ENCODE peak calls at places on chromosomes 2 and 18, in nine cellular contexts. K is vagina, J is stomach, P is GM12891, W is SK-N-SH, M is transverse colon, A is sigmoid colon, F is HCT116, Q is endothelial cell of umbilical vein. I is an unnamed sample.

GRCh38 chr2:28976584-28976983 is 4.5 kb upstream of the TOGARAM2 start:
- DNase-seq in K (no peak), J (no peak), P (no peak), W (no peak), M (no peak), A (peak), F (no peak), Q (no peak), I (no peak)

GRCh38 chr2:234292955-234293228 is 204.0 kb downstream of the ARL4C start:
- DNase-seq in K (no peak), J (no peak), P (no peak), W (no peak), M (no peak), A (no peak), F (no peak), Q (no peak), I (no peak)

GRCh38 chr2:20322527-20323300 is 27.9 kb downstream of the PUM2 start:
- DNase-seq in K (no peak), J (no peak), P (no peak), W (no peak), M (no peak), A (no peak), F (no peak), Q (peak), I (no peak)

GRCh38 chr2:230738391-230738811 is 25.8 kb downstream of the CAB39 start:
- DNase-seq in K (no peak), J (no peak), P (no peak), W (no peak), M (no peak), A (no peak), F (no peak), Q (peak), I (no peak)

GRCh38 chr2:36569267-36569860 is 28.6 kb downstream of the FEZ2 start:
- DNase-seq in K (no peak), J (no peak), P (no peak), W (no peak), M (no peak), A (no peak), F (no peak), Q (peak), I (no peak)

GRCh38 chr2:30382995-30383394 is 64.1 kb upstream of the LCLAT1 start:
- DNase-seq in K (no peak), J (no peak), P (no peak), W (no peak), M (no peak), A (no peak), F (no peak), Q (no peak), I (no peak)

GRCh38 chr2:37355735-37356134 is 11.3 kb downstream of the QPCT start:
- DNase-seq in K (no peak), J (no peak), P (no peak), W (no peak), M (peak), A (no peak), F (no peak), Q (no peak), I (no peak)

GRCh38 chr2:134429886-134430285 is 176.0 kb downstream of the MGAT5 start:
- DNase-seq in K (no peak), J (no peak), P (no peak), W (no peak), M (no peak), A (no peak), F (no peak), Q (no peak), I (no peak)

GRCh38 chr2:170139276-170139967 is 38.5 kb upstream of the MYO3B start:
- DNase-seq in K (no peak), J (no peak), P (no peak), W (no peak), M (no peak), A (no peak), F (no peak), Q (no peak), I (no peak)

GRCh38 chr18:67410671-67411070 is 105.8 kb downstream of the DSEL start:
- DNase-seq in K (no peak), J (no peak), P (no peak), W (no peak), M (no peak), A (no peak), F (no peak), Q (no peak), I (no peak)

GRCh38 chr2:40004336-40004735 is 225.3 kb upstream of the THUMPD2 start:
- DNase-seq in K (no peak), J (no peak), P (no peak), W (no peak), M (no peak), A (no peak), F (no peak), Q (no peak), I (no peak)

GRCh38 chr2:67865871-67866386 is 196.9 kb downstream of the C1D start:
- DNase-seq in K (no peak), J (no peak), P (no peak), W (no peak), M (no peak), A (no peak), F (no peak), Q (no peak), I (no peak)

GRCh38 chr18:28087173-28087563 is 89.8 kb downstream of the CDH2 start:
- DNase-seq in K (no peak), J (peak), P (no peak), W (peak), M (peak), A (no peak), F (no peak), Q (peak), I (peak)

GRCh38 chr18:74525741-74526140 is 8.6 kb upstream of the CNDP1 start:
- DNase-seq in K (no peak), J (peak), P (no peak), W (no peak), M (peak), A (peak), F (no peak), Q (no peak), I (no peak)

GRCh38 chr2:136251777-136252477 is 134.0 kb upstream of the CXCR4 start:
- DNase-seq in K (no peak), J (no peak), P (no peak), W (no peak), M (no peak), A (no peak), F (no peak), Q (peak), I (no peak)

GRCh38 chr2:36572054-36572751 is 25.8 kb downstream of the FEZ2 start:
- DNase-seq in K (no peak), J (no peak), P (no peak), W (no peak), M (no peak), A (no peak), F (no peak), Q (peak), I (no peak)

GRCh38 chr18:34223893-34224422 is 755 bp downstream of the NOL4 start:
- DNase-seq in K (no peak), J (no peak), P (no peak), W (peak), M (no peak), A (no peak), F (no peak), Q (no peak), I (no peak)

GRCh38 chr2:171436307-171436706 is 2.3 kb downstream of the DCAF17 start:
- DNase-seq in K (no peak), J (no peak), P (no peak), W (no peak), M (no peak), A (no peak), F (no peak), Q (peak), I (no peak)

GRCh38 chr2:16003809-16004208 is 63.5 kb downstream of the MYCN start:
- DNase-seq in K (no peak), J (no peak), P (no peak), W (no peak), M (no peak), A (no peak), F (no peak), Q (no peak), I (no peak)

GRCh38 chr2:16007167-16007934 is 67.0 kb downstream of the MYCN start:
- DNase-seq in K (no peak), J (no peak), P (no peak), W (no peak), M (no peak), A (no peak), F (no peak), Q (no peak), I (no peak)

GRCh38 chr2:16005389-16005788 is 65.0 kb downstream of the MYCN start:
- DNase-seq in K (no peak), J (no peak), P (no peak), W (no peak), M (no peak), A (no peak), F (no peak), Q (no peak), I (no peak)

GRCh38 chr2:16006537-16007166 is 66.3 kb downstream of the MYCN start:
- DNase-seq in K (no peak), J (no peak), P (no peak), W (no peak), M (peak), A (no peak), F (no peak), Q (no peak), I (no peak)

DNA sequence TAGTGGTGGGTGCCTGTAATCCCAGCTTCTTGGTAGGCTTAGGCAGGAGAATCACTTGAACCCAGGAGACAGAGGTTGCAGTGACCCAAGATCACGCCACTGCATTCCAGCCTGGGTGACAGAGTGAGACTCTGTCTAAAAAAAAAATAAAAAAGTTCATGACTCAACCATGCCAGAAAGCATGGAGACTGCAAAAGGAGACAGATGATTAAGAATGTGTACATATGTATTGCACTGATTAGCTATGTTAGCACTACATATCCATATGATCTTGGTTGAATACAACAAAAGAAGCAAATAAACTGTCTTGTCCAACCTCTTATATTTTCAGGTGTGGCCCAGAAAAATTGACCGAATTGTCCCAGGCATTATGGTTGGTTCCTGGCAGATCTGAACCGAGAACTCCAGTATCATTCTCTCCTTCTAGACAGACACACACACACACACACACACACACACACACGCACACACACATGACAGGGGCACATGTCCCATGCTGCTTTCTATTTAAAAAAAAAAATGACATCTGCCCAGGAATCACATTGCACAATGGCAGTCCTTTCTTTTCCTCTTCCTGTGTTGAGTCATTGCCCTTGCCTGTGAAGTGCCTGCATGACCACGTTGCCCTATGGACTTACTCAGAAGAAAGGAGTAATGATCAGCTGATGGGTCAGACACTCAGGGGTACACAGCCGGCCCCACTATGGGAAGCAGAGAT is 65.6 kb downstream of the MYCN start:
- DNase-seq in K (no peak), J (peak), P (no peak), W (no peak), M (peak), A (no peak), F (peak), Q (no peak), I (no peak)
- TF ChIP-seq POLR2AphosphoS5 in K (no peak), J (no peak), P (no peak), W (no peak), M (no peak), A (no peak), F (no peak), Q (no peak), I (no peak)

GRCh38 chr18:23825978-23826405 is 136.7 kb downstream of the LAMA3 start:
- DNase-seq in K (no peak), J (no peak), P (no peak), W (no peak), M (peak), A (peak), F (no peak), Q (peak), I (peak)
- TF ChIP-seq POLR2AphosphoS5 in K (peak), J (no peak), P (no peak), W (no peak), M (peak), A (peak), F (no peak), Q (no peak), I (peak)

DNA sequence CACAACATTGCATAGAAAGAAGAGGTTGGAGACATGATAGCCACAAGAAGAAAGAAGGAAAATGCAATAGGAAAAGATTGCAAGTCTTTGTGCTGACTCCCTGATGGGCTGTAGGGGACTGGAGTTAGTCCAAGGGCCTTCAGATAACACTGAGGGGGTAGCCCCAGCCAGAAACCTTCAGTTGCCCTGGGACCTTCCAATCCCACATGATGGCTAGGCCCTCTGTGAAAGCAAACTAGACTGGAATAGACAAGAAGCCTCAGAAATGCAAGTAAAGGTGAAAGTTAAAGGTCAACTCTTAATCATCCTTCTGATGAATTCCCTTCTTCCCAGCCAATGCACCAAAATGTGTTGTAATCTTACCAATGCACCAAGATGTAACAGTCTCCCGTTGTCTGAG is 19.2 kb downstream of the CMPK2 start:
- DNase-seq in K (no peak), J (no peak), P (no peak), W (no peak), M (no peak), A (no peak), F (no peak), Q (no peak), I (no peak)
- TF ChIP-seq POLR2AphosphoS5 in K (no peak), J (no peak), P (no peak), W (no peak), M (no peak), A (no peak), F (no peak), Q (no peak), I (no peak)

DNA sequence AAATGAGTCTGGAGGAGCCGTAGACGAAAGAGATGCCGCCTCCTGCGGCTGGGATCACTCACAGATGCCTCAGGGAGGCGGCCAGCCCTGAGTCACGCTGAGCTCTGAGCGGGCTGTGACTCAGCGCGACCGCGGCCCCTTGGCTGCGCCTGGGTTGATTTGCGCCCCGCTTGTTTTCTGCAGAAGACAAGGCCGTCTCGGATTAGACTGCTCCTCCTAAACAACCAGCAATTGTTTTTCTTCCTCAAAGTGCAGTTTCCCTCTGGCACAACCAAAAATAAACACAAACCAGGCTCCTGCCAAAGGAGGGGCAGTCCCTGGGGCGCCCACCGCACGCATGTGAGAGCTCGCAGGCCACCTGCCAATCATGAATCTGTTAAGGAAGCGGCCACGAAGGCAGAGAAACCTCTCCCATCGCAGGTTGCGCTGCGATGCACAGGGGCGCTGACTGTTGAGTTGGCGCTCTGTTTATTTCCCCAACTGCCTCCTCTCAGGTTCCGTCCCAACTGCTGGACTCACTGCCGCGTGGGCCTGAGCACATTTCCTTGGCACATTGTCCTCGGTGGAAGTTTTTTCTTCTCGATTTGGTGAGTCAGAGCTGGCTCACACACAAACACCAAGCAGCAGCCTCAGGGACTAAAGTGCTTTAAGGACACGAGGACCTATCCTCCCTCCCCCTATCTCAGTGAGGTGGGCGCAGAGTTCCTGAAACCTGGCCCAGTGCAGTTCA is 85.2 kb upstream of the NDUFV2 start:
- DNase-seq in K (no peak), J (peak), P (peak), W (peak), M (peak), A (peak), F (peak), Q (peak), I (peak)
- TF ChIP-seq POLR2AphosphoS5 in K (no peak), J (no peak), P (no peak), W (no peak), M (peak), A (peak), F (peak), Q (peak), I (no peak)

GRCh38 chr18:36130883-36131653 is 1.4 kb downstream of the ELP2 start:
- DNase-seq in K (no peak), J (no peak), P (no peak), W (peak), M (no peak), A (no peak), F (no peak), Q (no peak), I (no peak)

GRCh38 chr18:36127866-36128845 is 984 bp downstream of the SLC39A6 start:
- DNase-seq in K (no peak), J (no peak), P (no peak), W (peak), M (peak), A (no peak), F (no peak), Q (peak), I (peak)

GRCh38 chr18:36130039-36130831 is 536 bp downstream of the ELP2 start:
- DNase-seq in K (no peak), J (no peak), P (no peak), W (peak), M (no peak), A (no peak), F (no peak), Q (no peak), I (no peak)

GRCh38 chr18:36128907-36129299 is 237 bp downstream of the SLC39A6 start:
- DNase-seq in K (no peak), J (no peak), P (peak), W (no peak), M (no peak), A (peak), F (no peak), Q (no peak), I (no peak)

DNA sequence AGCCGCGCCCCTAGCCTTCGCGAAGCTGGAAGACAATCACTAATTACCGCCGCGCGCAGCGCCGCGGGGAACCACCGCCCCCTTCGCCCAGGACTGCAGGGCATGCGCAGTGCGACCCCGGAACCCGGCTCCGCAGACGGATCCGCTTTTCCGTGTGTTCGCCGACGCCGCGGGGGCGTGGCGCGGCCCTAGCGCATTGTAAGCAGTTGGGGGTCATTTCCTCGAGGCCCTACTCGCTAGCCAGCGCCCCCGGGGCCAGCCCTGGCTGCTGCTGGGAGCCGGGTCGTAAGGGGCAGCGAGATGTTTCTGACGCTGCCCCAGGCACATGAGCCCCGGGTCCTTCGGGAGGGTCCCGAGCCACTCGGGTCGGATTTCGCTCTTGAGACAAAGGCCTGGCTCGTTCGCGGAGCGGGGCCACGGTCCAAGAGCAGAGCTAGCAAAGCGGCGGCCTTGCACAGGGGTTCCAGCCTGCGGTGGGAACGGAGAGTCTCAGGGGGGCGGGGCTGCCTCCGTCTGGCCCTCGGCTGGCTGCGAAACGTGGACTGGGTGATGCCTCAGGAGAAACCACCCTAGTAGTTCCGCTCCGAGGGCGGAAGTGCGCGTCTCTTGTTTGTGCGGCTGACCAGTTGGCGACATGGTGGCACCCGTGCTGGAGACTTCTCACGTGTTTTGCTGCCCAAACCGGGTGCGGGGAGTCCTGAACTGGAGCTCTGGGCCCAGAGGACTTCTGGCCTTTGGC is at the start of the genes ELP2 and SLC39A6:
- DNase-seq in K (no peak), J (peak), P (peak), W (peak), M (peak), A (peak), F (peak), Q (peak), I (peak)
- TF ChIP-seq POLR2AphosphoS5 in K (peak), J (peak), P (peak), W (peak), M (peak), A (peak), F (peak), Q (peak), I (peak)

DNA sequence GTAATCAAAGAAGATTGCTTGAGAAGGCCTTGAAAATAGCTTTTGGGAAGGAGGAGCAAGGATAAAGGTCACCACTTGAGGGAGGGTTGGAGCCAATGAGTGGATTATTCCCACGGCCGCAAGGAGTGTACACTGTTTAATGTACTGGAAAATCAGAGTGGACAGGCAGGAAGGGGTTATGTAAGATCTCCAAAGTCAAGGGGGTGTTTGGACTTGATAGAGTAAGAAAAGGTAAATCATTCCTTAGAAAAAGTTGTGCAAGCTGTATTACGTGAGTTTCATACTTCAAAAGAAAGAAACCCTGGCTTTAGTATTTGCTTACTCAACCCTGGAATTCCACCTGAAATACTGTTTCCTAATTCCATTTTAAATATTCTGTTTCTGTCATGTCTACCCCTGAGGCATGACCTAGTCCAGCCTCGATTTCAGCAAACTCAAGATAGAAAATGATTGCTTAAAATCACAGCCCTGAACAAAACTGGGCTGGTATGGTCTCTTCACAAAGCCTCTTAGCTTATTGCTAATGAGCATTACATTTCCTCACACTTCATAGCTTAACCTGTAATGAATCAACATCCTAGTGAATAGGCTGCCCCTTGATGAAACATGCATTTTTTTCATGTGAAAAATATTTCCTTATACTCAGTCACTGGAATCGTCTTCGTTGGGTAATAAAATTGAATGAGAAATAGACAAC is 1.1 kb downstream of the MREG start:
- DNase-seq in K (no peak), J (no peak), P (no peak), W (peak), M (no peak), A (no peak), F (no peak), Q (peak), I (no peak)
- TF ChIP-seq POLR2AphosphoS5 in K (peak), J (no peak), P (no peak), W (no peak), M (no peak), A (no peak), F (no peak), Q (no peak), I (no peak)

I was measured in prostate gland.